ENCODE peak calls at places on chromosomes 11 and 22, in ten cellular contexts. One of them, this sample, is unnamed.

GRCh38 chr22:35705141-35705540 is 12.5 kb upstream of the APOL5 start:
- DNase-seq in astrocyte of the spinal cord: peak
- DNase-seq in psoas muscle: no peak
- DNase-seq in dorsolateral prefrontal cortex: no peak
- DNase-seq in fibroblast of the aortic adventitia: peak
- DNase-seq in brain microvascular endothelial cell: peak
- DNase-seq in OCI-LY7: no peak
- DNase-seq in tibial artery: no peak
- DNase-seq in fibroblast of pulmonary artery: peak
- DNase-seq in AG09309: peak
- DNase-seq in this sample: no peak

GRCh38 chr11:64334764-64335741 is 5.0 kb upstream of the CCDC88B start:
- DNase-seq in AG09309: peak
- DNase-seq in OCI-LY7: peak
- DNase-seq in tibial artery: no peak
- DNase-seq in brain microvascular endothelial cell: peak
- DNase-seq in astrocyte of the spinal cord: peak
- DNase-seq in dorsolateral prefrontal cortex: no peak
- DNase-seq in fibroblast of pulmonary artery: peak
- DNase-seq in fibroblast of the aortic adventitia: peak
- DNase-seq in psoas muscle: peak
- DNase-seq in this sample: peak

GRCh38 chr22:24400726-24401596 is 26.4 kb upstream of the ADORA2A start:
- DNase-seq in dorsolateral prefrontal cortex: no peak
- DNase-seq in AG09309: no peak
- DNase-seq in fibroblast of the aortic adventitia: peak
- DNase-seq in brain microvascular endothelial cell: no peak
- DNase-seq in psoas muscle: peak
- DNase-seq in astrocyte of the spinal cord: no peak
- DNase-seq in tibial artery: no peak
- DNase-seq in fibroblast of pulmonary artery: no peak
- DNase-seq in OCI-LY7: peak
- DNase-seq in this sample: peak

GRCh38 chr22:50098052-50098451 is 8.2 kb downstream of the MOV10L1 start:
- DNase-seq in dorsolateral prefrontal cortex: no peak
- DNase-seq in OCI-LY7: no peak
- DNase-seq in psoas muscle: no peak
- DNase-seq in brain microvascular endothelial cell: no peak
- DNase-seq in fibroblast of the aortic adventitia: no peak
- DNase-seq in astrocyte of the spinal cord: no peak
- DNase-seq in AG09309: no peak
- DNase-seq in tibial artery: no peak
- DNase-seq in fibroblast of pulmonary artery: no peak
- DNase-seq in this sample: no peak

GRCh38 chr11:106424111-106424510 is 346.6 kb downstream of the AASDHPPT start:
- DNase-seq in fibroblast of the aortic adventitia: peak
- DNase-seq in AG09309: no peak
- DNase-seq in tibial artery: no peak
- DNase-seq in dorsolateral prefrontal cortex: no peak
- DNase-seq in brain microvascular endothelial cell: peak
- DNase-seq in astrocyte of the spinal cord: peak
- DNase-seq in OCI-LY7: no peak
- DNase-seq in fibroblast of pulmonary artery: peak
- DNase-seq in psoas muscle: no peak
- DNase-seq in this sample: no peak

GRCh38 chr22:45533731-45534130 is 31.0 kb downstream of the FBLN1 start:
- DNase-seq in dorsolateral prefrontal cortex: no peak
- DNase-seq in tibial artery: no peak
- DNase-seq in fibroblast of the aortic adventitia: no peak
- DNase-seq in psoas muscle: no peak
- DNase-seq in astrocyte of the spinal cord: no peak
- DNase-seq in OCI-LY7: no peak
- DNase-seq in brain microvascular endothelial cell: no peak
- DNase-seq in fibroblast of pulmonary artery: no peak
- DNase-seq in AG09309: no peak
- DNase-seq in this sample: no peak

GRCh38 chr11:87397250-87397649 is 359.5 kb downstream of the TMEM135 start:
- DNase-seq in fibroblast of pulmonary artery: no peak
- DNase-seq in AG09309: no peak
- DNase-seq in OCI-LY7: no peak
- DNase-seq in dorsolateral prefrontal cortex: no peak
- DNase-seq in tibial artery: no peak
- DNase-seq in brain microvascular endothelial cell: no peak
- DNase-seq in astrocyte of the spinal cord: no peak
- DNase-seq in fibroblast of the aortic adventitia: no peak
- DNase-seq in psoas muscle: no peak
- DNase-seq in this sample: no peak

GRCh38 chr11:13970986-13971385 is 8.5 kb downstream of the SPON1 start:
- DNase-seq in psoas muscle: no peak
- DNase-seq in fibroblast of pulmonary artery: no peak
- DNase-seq in AG09309: no peak
- DNase-seq in OCI-LY7: peak
- DNase-seq in tibial artery: no peak
- DNase-seq in brain microvascular endothelial cell: no peak
- DNase-seq in dorsolateral prefrontal cortex: no peak
- DNase-seq in astrocyte of the spinal cord: no peak
- DNase-seq in fibroblast of the aortic adventitia: peak
- DNase-seq in this sample: peak

GRCh38 chr11:114477946-114478537 is 38.8 kb downstream of the REXO2 start:
- DNase-seq in tibial artery: no peak
- DNase-seq in fibroblast of the aortic adventitia: no peak
- DNase-seq in psoas muscle: no peak
- DNase-seq in AG09309: no peak
- DNase-seq in astrocyte of the spinal cord: no peak
- DNase-seq in OCI-LY7: no peak
- DNase-seq in fibroblast of pulmonary artery: no peak
- DNase-seq in dorsolateral prefrontal cortex: no peak
- DNase-seq in brain microvascular endothelial cell: no peak
- DNase-seq in this sample: no peak

GRCh38 chr11:34050536-34050935 is 995 bp upstream of the CAPRIN1 start:
- DNase-seq in astrocyte of the spinal cord: peak
- DNase-seq in brain microvascular endothelial cell: peak
- DNase-seq in fibroblast of pulmonary artery: peak
- DNase-seq in OCI-LY7: peak
- DNase-seq in AG09309: no peak
- DNase-seq in fibroblast of the aortic adventitia: peak
- DNase-seq in psoas muscle: no peak
- DNase-seq in tibial artery: no peak
- DNase-seq in dorsolateral prefrontal cortex: no peak
- DNase-seq in this sample: no peak

GRCh38 chr11:7577883-7578242 is 64.1 kb downstream of the PPFIBP2 start:
- DNase-seq in OCI-LY7: no peak
- DNase-seq in dorsolateral prefrontal cortex: no peak
- DNase-seq in brain microvascular endothelial cell: peak
- DNase-seq in astrocyte of the spinal cord: peak
- DNase-seq in psoas muscle: no peak
- DNase-seq in fibroblast of pulmonary artery: peak
- DNase-seq in AG09309: no peak
- DNase-seq in tibial artery: no peak
- DNase-seq in fibroblast of the aortic adventitia: peak
- DNase-seq in this sample: no peak
- H3K4me3 ChIP-seq in OCI-LY7: no peak
- H3K4me3 ChIP-seq in dorsolateral prefrontal cortex: peak
- H3K4me3 ChIP-seq in brain microvascular endothelial cell: peak
- H3K4me3 ChIP-seq in astrocyte of the spinal cord: peak
- H3K4me3 ChIP-seq in psoas muscle: peak
- H3K4me3 ChIP-seq in fibroblast of pulmonary artery: peak
- H3K4me3 ChIP-seq in AG09309: peak
- H3K4me3 ChIP-seq in tibial artery: peak
- H3K4me3 ChIP-seq in fibroblast of the aortic adventitia: peak
- H3K4me3 ChIP-seq in this sample: no peak

GRCh38 chr22:19723990-19724827 is 870 bp downstream of the GP1BB start:
- DNase-seq in astrocyte of the spinal cord: no peak
- DNase-seq in tibial artery: no peak
- DNase-seq in dorsolateral prefrontal cortex: no peak
- DNase-seq in fibroblast of pulmonary artery: peak
- DNase-seq in brain microvascular endothelial cell: no peak
- DNase-seq in psoas muscle: no peak
- DNase-seq in AG09309: no peak
- DNase-seq in OCI-LY7: peak
- DNase-seq in fibroblast of the aortic adventitia: no peak
- DNase-seq in this sample: peak
- TF ChIP-seq CTCF in astrocyte of the spinal cord: peak
- TF ChIP-seq CTCF in tibial artery: no peak
- TF ChIP-seq CTCF in dorsolateral prefrontal cortex: no peak
- TF ChIP-seq CTCF in fibroblast of pulmonary artery: no peak
- TF ChIP-seq CTCF in brain microvascular endothelial cell: no peak
- TF ChIP-seq CTCF in psoas muscle: no peak
- TF ChIP-seq CTCF in AG09309: no peak
- TF ChIP-seq CTCF in OCI-LY7: peak
- TF ChIP-seq CTCF in fibroblast of the aortic adventitia: no peak
- TF ChIP-seq CTCF in this sample: peak

GRCh38 chr22:37542959-37543358 is 17.3 kb upstream of the CDC42EP1 start:
- DNase-seq in astrocyte of the spinal cord: no peak
- DNase-seq in dorsolateral prefrontal cortex: no peak
- DNase-seq in fibroblast of pulmonary artery: no peak
- DNase-seq in brain microvascular endothelial cell: no peak
- DNase-seq in fibroblast of the aortic adventitia: no peak
- DNase-seq in psoas muscle: no peak
- DNase-seq in tibial artery: no peak
- DNase-seq in AG09309: no peak
- DNase-seq in OCI-LY7: no peak
- DNase-seq in this sample: no peak

GRCh38 chr22:37546436-37547248 is 13.6 kb upstream of the CDC42EP1 start:
- DNase-seq in brain microvascular endothelial cell: no peak
- DNase-seq in dorsolateral prefrontal cortex: peak
- DNase-seq in psoas muscle: peak
- DNase-seq in astrocyte of the spinal cord: peak
- DNase-seq in fibroblast of the aortic adventitia: peak
- DNase-seq in tibial artery: peak
- DNase-seq in OCI-LY7: no peak
- DNase-seq in AG09309: no peak
- DNase-seq in fibroblast of pulmonary artery: peak
- DNase-seq in this sample: no peak

GRCh38 chr22:37544955-37545702 is 15.2 kb upstream of the CDC42EP1 start:
- DNase-seq in psoas muscle: no peak
- DNase-seq in tibial artery: peak
- DNase-seq in fibroblast of pulmonary artery: peak
- DNase-seq in astrocyte of the spinal cord: peak
- DNase-seq in dorsolateral prefrontal cortex: no peak
- DNase-seq in AG09309: no peak
- DNase-seq in OCI-LY7: peak
- DNase-seq in brain microvascular endothelial cell: peak
- DNase-seq in fibroblast of the aortic adventitia: peak
- DNase-seq in this sample: peak

GRCh38 chr22:37547249-37547741 is 13.0 kb upstream of the CDC42EP1 start:
- DNase-seq in astrocyte of the spinal cord: no peak
- DNase-seq in tibial artery: no peak
- DNase-seq in dorsolateral prefrontal cortex: no peak
- DNase-seq in fibroblast of the aortic adventitia: peak
- DNase-seq in OCI-LY7: no peak
- DNase-seq in fibroblast of pulmonary artery: no peak
- DNase-seq in psoas muscle: no peak
- DNase-seq in brain microvascular endothelial cell: no peak
- DNase-seq in AG09309: no peak
- DNase-seq in this sample: no peak

DNA sequence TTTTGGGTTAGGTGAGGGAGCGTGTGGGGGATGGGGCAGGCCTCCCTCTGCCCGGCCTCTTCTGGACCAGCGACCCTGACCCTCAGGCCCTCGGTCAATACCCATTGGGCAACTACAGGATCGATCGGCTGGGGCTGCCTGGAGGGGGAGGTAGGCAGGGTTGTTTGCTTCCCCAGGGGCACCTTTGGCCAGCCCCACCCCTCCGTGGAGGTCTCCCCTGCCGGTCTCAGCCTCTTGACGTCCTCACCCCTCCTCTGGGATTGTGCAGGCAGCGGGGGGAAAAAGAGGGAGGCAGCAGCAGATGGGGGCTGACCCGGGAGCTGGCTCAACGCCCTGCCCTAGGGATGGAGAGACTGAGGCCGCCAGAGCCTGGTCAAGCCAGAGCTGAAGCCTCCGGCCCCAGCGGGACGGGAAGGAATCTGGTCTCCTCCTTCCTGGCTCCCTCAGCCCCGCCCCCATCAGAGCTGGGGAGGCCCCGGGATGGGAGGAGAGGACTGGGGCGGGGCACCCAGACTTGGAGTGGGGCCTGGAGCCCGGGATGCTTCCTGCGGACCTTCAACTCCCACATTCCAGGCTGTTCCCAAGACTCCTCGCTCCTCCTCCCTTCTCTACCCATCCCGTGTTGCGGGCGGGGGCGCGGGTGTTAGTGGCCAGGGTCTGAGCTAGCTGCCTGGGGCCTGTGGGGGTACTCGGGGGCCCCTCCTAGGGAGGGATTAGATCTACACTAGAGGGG is 14.4 kb upstream of the CDC42EP1 start:
- DNase-seq in fibroblast of pulmonary artery: peak
- DNase-seq in AG09309: peak
- DNase-seq in brain microvascular endothelial cell: peak
- DNase-seq in fibroblast of the aortic adventitia: peak
- DNase-seq in astrocyte of the spinal cord: peak
- DNase-seq in OCI-LY7: no peak
- DNase-seq in psoas muscle: peak
- DNase-seq in dorsolateral prefrontal cortex: no peak
- DNase-seq in tibial artery: peak
- DNase-seq in this sample: no peak
- H3K4me3 ChIP-seq in fibroblast of pulmonary artery: peak
- H3K4me3 ChIP-seq in AG09309: peak
- H3K4me3 ChIP-seq in brain microvascular endothelial cell: peak
- H3K4me3 ChIP-seq in fibroblast of the aortic adventitia: peak
- H3K4me3 ChIP-seq in astrocyte of the spinal cord: peak
- H3K4me3 ChIP-seq in OCI-LY7: no peak
- H3K4me3 ChIP-seq in psoas muscle: peak
- H3K4me3 ChIP-seq in dorsolateral prefrontal cortex: no peak
- H3K4me3 ChIP-seq in tibial artery: peak
- H3K4me3 ChIP-seq in this sample: no peak

GRCh38 chr22:39685336-39686177 is 115.0 kb downstream of the CACNA1I start:
- DNase-seq in astrocyte of the spinal cord: no peak
- DNase-seq in brain microvascular endothelial cell: no peak
- DNase-seq in fibroblast of pulmonary artery: no peak
- DNase-seq in tibial artery: no peak
- DNase-seq in OCI-LY7: no peak
- DNase-seq in dorsolateral prefrontal cortex: no peak
- DNase-seq in fibroblast of the aortic adventitia: no peak
- DNase-seq in AG09309: no peak
- DNase-seq in psoas muscle: no peak
- DNase-seq in this sample: no peak

GRCh38 chr22:39682994-39683393 is 112.4 kb downstream of the CACNA1I start:
- DNase-seq in astrocyte of the spinal cord: no peak
- DNase-seq in brain microvascular endothelial cell: no peak
- DNase-seq in fibroblast of the aortic adventitia: no peak
- DNase-seq in OCI-LY7: no peak
- DNase-seq in AG09309: no peak
- DNase-seq in psoas muscle: no peak
- DNase-seq in tibial artery: no peak
- DNase-seq in fibroblast of pulmonary artery: no peak
- DNase-seq in dorsolateral prefrontal cortex: no peak
- DNase-seq in this sample: no peak

GRCh38 chr22:39684702-39685281 is 114.2 kb downstream of the CACNA1I start:
- DNase-seq in dorsolateral prefrontal cortex: no peak
- DNase-seq in fibroblast of pulmonary artery: no peak
- DNase-seq in tibial artery: no peak
- DNase-seq in brain microvascular endothelial cell: no peak
- DNase-seq in fibroblast of the aortic adventitia: no peak
- DNase-seq in psoas muscle: no peak
- DNase-seq in astrocyte of the spinal cord: no peak
- DNase-seq in AG09309: no peak
- DNase-seq in OCI-LY7: no peak
- DNase-seq in this sample: no peak

GRCh38 chr22:39681038-39681861 is 110.7 kb downstream of the CACNA1I start:
- DNase-seq in brain microvascular endothelial cell: no peak
- DNase-seq in tibial artery: no peak
- DNase-seq in psoas muscle: no peak
- DNase-seq in astrocyte of the spinal cord: no peak
- DNase-seq in OCI-LY7: no peak
- DNase-seq in fibroblast of pulmonary artery: no peak
- DNase-seq in dorsolateral prefrontal cortex: no peak
- DNase-seq in AG09309: no peak
- DNase-seq in fibroblast of the aortic adventitia: no peak
- DNase-seq in this sample: no peak

GRCh38 chr22:39683639-39684038 is 113.1 kb downstream of the CACNA1I start:
- DNase-seq in tibial artery: no peak
- DNase-seq in psoas muscle: no peak
- DNase-seq in dorsolateral prefrontal cortex: no peak
- DNase-seq in astrocyte of the spinal cord: no peak
- DNase-seq in OCI-LY7: no peak
- DNase-seq in fibroblast of the aortic adventitia: no peak
- DNase-seq in brain microvascular endothelial cell: no peak
- DNase-seq in AG09309: no peak
- DNase-seq in fibroblast of pulmonary artery: no peak
- DNase-seq in this sample: no peak
- TF ChIP-seq CTCF in tibial artery: no peak
- TF ChIP-seq CTCF in psoas muscle: no peak
- TF ChIP-seq CTCF in dorsolateral prefrontal cortex: no peak
- TF ChIP-seq CTCF in astrocyte of the spinal cord: no peak
- TF ChIP-seq CTCF in OCI-LY7: no peak
- TF ChIP-seq CTCF in fibroblast of the aortic adventitia: no peak
- TF ChIP-seq CTCF in brain microvascular endothelial cell: no peak
- TF ChIP-seq CTCF in AG09309: no peak
- TF ChIP-seq CTCF in fibroblast of pulmonary artery: no peak
- TF ChIP-seq CTCF in this sample: no peak